ENCODE peak calls at places on chromosomes 13 and 19, in five cellular contexts. One of them, this sample, is unnamed.

GRCh38 chr19:28296506-28296905 is 916.4 kb downstream of the UQCRFS1 start:
- DNase-seq in ascending aorta: no peak
- DNase-seq in lower leg skin: no peak
- DNase-seq in left ventricle myocardium inferior: no peak
- DNase-seq in keratinocyte: no peak
- DNase-seq in this sample: no peak

GRCh38 chr13:38180670-38181069 is 169.0 kb upstream of the UFM1 start:
- DNase-seq in ascending aorta: no peak
- DNase-seq in keratinocyte: no peak
- DNase-seq in left ventricle myocardium inferior: no peak
- DNase-seq in lower leg skin: no peak
- DNase-seq in this sample: no peak

GRCh38 chr19:49515767-49516166 is 3.3 kb downstream of the FCGRT start:
- DNase-seq in keratinocyte: no peak
- DNase-seq in lower leg skin: no peak
- DNase-seq in left ventricle myocardium inferior: peak
- DNase-seq in ascending aorta: peak
- DNase-seq in this sample: no peak

GRCh38 chr19:542173-542866 is 1.5 kb upstream of the GZMM start:
- DNase-seq in ascending aorta: no peak
- DNase-seq in lower leg skin: no peak
- DNase-seq in keratinocyte: no peak
- DNase-seq in left ventricle myocardium inferior: no peak
- DNase-seq in this sample: no peak

GRCh38 chr19:48292798-48293197 is 22.9 kb downstream of the ZNF114 start:
- DNase-seq in left ventricle myocardium inferior: no peak
- DNase-seq in keratinocyte: peak
- DNase-seq in ascending aorta: no peak
- DNase-seq in lower leg skin: no peak
- DNase-seq in this sample: no peak

GRCh38 chr19:1408300-1409203 is 1.2 kb downstream of the DAZAP1 start:
- DNase-seq in left ventricle myocardium inferior: peak
- DNase-seq in ascending aorta: no peak
- DNase-seq in lower leg skin: no peak
- DNase-seq in keratinocyte: no peak
- DNase-seq in this sample: no peak

GRCh38 chr19:351976-352625 is 7.5 kb upstream of the MIER2 start:
- DNase-seq in ascending aorta: no peak
- DNase-seq in left ventricle myocardium inferior: no peak
- DNase-seq in lower leg skin: peak
- DNase-seq in keratinocyte: no peak
- DNase-seq in this sample: no peak

GRCh38 chr13:21672811-21673591 is 2.1 kb downstream of the FGF9 start:
- DNase-seq in keratinocyte: no peak
- DNase-seq in lower leg skin: no peak
- DNase-seq in left ventricle myocardium inferior: no peak
- DNase-seq in ascending aorta: no peak
- DNase-seq in this sample: no peak

GRCh38 chr13:107447591-107447990 is 767.7 kb downstream of the LIG4 start:
- DNase-seq in left ventricle myocardium inferior: no peak
- DNase-seq in keratinocyte: no peak
- DNase-seq in lower leg skin: no peak
- DNase-seq in ascending aorta: no peak
- DNase-seq in this sample: peak

GRCh38 chr13:113996081-113996911 is 22.4 kb upstream of the C13orf46 start:
- DNase-seq in lower leg skin: no peak
- DNase-seq in ascending aorta: no peak
- DNase-seq in keratinocyte: no peak
- DNase-seq in left ventricle myocardium inferior: no peak
- DNase-seq in this sample: no peak

GRCh38 chr13:22210134-22210930 is 539.5 kb downstream of the FGF9 start:
- DNase-seq in left ventricle myocardium inferior: no peak
- DNase-seq in lower leg skin: no peak
- DNase-seq in keratinocyte: no peak
- DNase-seq in ascending aorta: no peak
- DNase-seq in this sample: no peak

GRCh38 chr19:48845384-48845783 is 9.1 kb upstream of the HSD17B14 start:
- DNase-seq in ascending aorta: no peak
- DNase-seq in left ventricle myocardium inferior: no peak
- DNase-seq in lower leg skin: no peak
- DNase-seq in keratinocyte: no peak
- DNase-seq in this sample: no peak

GRCh38 chr19:6221220-6221877 is 58.4 kb downstream of the MLLT1 start:
- DNase-seq in keratinocyte: no peak
- DNase-seq in lower leg skin: peak
- DNase-seq in ascending aorta: no peak
- DNase-seq in left ventricle myocardium inferior: no peak
- DNase-seq in this sample: no peak

GRCh38 chr19:12936582-12936981 is 1.8 kb upstream of the CALR start:
- DNase-seq in lower leg skin: no peak
- DNase-seq in ascending aorta: no peak
- DNase-seq in left ventricle myocardium inferior: no peak
- DNase-seq in keratinocyte: no peak
- DNase-seq in this sample: no peak

GRCh38 chr19:18167975-18168645 is 5.5 kb upstream of the IFI30 start:
- DNase-seq in left ventricle myocardium inferior: peak
- DNase-seq in ascending aorta: no peak
- DNase-seq in lower leg skin: no peak
- DNase-seq in keratinocyte: no peak
- DNase-seq in this sample: no peak

GRCh38 chr19:35013820-35014754 is 14.0 kb downstream of the GRAMD1A start:
- DNase-seq in left ventricle myocardium inferior: no peak
- DNase-seq in ascending aorta: no peak
- DNase-seq in keratinocyte: no peak
- DNase-seq in lower leg skin: no peak
- DNase-seq in this sample: no peak

GRCh38 chr13:76991432-76991795 is 467 bp upstream of the CLN5 start:
- DNase-seq in ascending aorta: peak
- DNase-seq in left ventricle myocardium inferior: no peak
- DNase-seq in lower leg skin: peak
- DNase-seq in keratinocyte: no peak
- DNase-seq in this sample: no peak
- H3K4me3 ChIP-seq in ascending aorta: peak
- H3K4me3 ChIP-seq in left ventricle myocardium inferior: peak
- H3K4me3 ChIP-seq in lower leg skin: peak
- H3K4me3 ChIP-seq in keratinocyte: peak
- H3K4me3 ChIP-seq in this sample: peak

DNA sequence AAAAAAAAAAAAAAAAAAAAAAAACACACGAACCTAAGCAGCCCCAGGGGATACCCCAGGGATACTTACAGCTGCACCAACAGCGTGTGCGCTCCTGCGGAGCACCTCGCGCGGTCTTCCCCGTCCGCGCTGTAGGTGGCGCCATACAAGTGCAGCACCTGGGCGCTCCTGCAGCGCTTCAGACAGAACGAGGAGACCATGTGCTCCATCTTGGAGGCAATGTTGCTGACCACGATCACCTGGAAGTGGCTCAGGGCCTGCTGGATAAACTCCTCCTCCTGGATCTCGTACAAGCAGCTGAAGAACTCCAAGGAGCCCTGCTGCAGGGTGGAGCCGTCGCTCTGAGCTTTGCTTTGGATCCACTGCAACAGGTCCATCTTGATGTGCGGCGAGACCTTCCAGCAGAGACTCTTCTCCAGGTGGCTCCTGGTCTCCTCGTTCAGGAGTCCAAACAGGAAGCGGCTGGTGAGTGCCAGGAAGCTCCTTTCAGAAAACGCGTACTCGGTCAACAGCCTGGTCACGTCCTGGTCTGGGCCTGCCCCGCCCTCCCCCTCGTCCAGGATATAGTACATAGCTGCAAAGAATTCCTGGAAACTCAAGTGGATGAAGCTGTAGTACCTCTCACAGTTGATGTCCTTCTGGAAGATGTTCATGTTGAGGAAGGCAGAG is 14.5 kb downstream of the NLRP12 start:
- DNase-seq in ascending aorta: no peak
- DNase-seq in lower leg skin: no peak
- DNase-seq in keratinocyte: no peak
- DNase-seq in left ventricle myocardium inferior: no peak
- DNase-seq in this sample: no peak
- TF ChIP-seq CTCF in ascending aorta: no peak
- TF ChIP-seq CTCF in lower leg skin: no peak
- TF ChIP-seq CTCF in keratinocyte: no peak
- TF ChIP-seq CTCF in left ventricle myocardium inferior: peak
- TF ChIP-seq CTCF in this sample: peak

DNA sequence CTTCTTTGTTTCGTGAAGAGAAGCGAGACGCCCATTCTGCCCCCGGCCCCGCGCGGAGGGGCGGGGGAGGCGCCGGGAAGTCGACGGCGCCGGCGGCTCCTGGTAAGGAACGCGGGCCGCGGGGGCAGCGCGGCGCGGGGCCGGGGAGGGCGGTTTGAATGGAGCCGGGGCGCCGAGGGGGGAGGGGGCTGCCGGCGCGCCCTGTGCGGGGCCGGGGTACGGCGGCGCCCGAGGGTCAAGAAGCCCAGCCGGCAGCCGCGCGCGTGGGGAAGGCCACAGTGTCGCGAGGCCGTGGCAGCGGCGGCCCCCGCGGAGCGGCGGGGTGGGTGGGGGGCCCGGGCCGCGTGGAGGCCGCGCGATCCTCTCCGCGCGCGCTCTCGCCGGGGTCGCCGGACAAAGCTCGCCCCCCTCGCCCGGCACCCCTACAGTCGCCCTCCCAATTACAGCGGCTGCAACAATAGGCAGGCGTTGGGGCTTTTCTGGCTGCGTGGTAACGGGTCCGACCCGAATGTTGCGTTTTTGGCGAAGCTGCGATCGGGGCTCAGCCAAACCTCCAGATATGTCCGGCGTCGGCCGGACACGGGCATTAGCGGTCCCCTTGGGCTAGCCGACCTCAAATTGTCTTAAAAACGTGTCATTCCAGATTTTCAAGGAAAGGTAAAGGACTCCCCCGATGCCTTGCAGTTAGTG is 388 bp downstream of the SMARCA4 start:
- DNase-seq in lower leg skin: no peak
- DNase-seq in ascending aorta: no peak
- DNase-seq in left ventricle myocardium inferior: peak
- DNase-seq in keratinocyte: no peak
- DNase-seq in this sample: no peak
- H3K4me3 ChIP-seq in lower leg skin: peak
- H3K4me3 ChIP-seq in ascending aorta: peak
- H3K4me3 ChIP-seq in left ventricle myocardium inferior: peak
- H3K4me3 ChIP-seq in keratinocyte: peak
- H3K4me3 ChIP-seq in this sample: peak

GRCh38 chr19:32437096-32437495 is 31.5 kb downstream of the DPY19L3 start:
- DNase-seq in ascending aorta: no peak
- DNase-seq in lower leg skin: no peak
- DNase-seq in keratinocyte: no peak
- DNase-seq in left ventricle myocardium inferior: no peak
- DNase-seq in this sample: no peak

GRCh38 chr19:32442650-32443049 is 37.1 kb downstream of the DPY19L3 start:
- DNase-seq in ascending aorta: no peak
- DNase-seq in left ventricle myocardium inferior: no peak
- DNase-seq in lower leg skin: no peak
- DNase-seq in keratinocyte: no peak
- DNase-seq in this sample: no peak

GRCh38 chr19:32438751-32439150 is 33.2 kb downstream of the DPY19L3 start:
- DNase-seq in ascending aorta: no peak
- DNase-seq in left ventricle myocardium inferior: no peak
- DNase-seq in keratinocyte: no peak
- DNase-seq in lower leg skin: no peak
- DNase-seq in this sample: no peak

GRCh38 chr19:32436692-32437091 is 31.1 kb downstream of the DPY19L3 start:
- DNase-seq in keratinocyte: no peak
- DNase-seq in ascending aorta: no peak
- DNase-seq in lower leg skin: no peak
- DNase-seq in left ventricle myocardium inferior: no peak
- DNase-seq in this sample: no peak
- TF ChIP-seq CTCF in keratinocyte: no peak
- TF ChIP-seq CTCF in ascending aorta: no peak
- TF ChIP-seq CTCF in lower leg skin: no peak
- TF ChIP-seq CTCF in left ventricle myocardium inferior: no peak
- TF ChIP-seq CTCF in this sample: no peak

GRCh38 chr19:38977445-38978314 is 2.1 kb upstream of the FBXO17 start:
- DNase-seq in left ventricle myocardium inferior: no peak
- DNase-seq in ascending aorta: no peak
- DNase-seq in keratinocyte: no peak
- DNase-seq in lower leg skin: no peak
- DNase-seq in this sample: no peak

GRCh38 chr19:38975861-38976271 is 324 bp upstream of the FBXO17 start:
- DNase-seq in lower leg skin: no peak
- DNase-seq in left ventricle myocardium inferior: no peak
- DNase-seq in keratinocyte: no peak
- DNase-seq in ascending aorta: no peak
- DNase-seq in this sample: no peak

GRCh38 chr19:38974599-38975213 is 836 bp downstream of the FBXO17 start:
- DNase-seq in left ventricle myocardium inferior: no peak
- DNase-seq in lower leg skin: no peak
- DNase-seq in keratinocyte: no peak
- DNase-seq in ascending aorta: no peak
- DNase-seq in this sample: no peak

GRCh38 chr19:38978315-38978689 is 2.8 kb upstream of the FBXO17 start:
- DNase-seq in lower leg skin: no peak
- DNase-seq in left ventricle myocardium inferior: no peak
- DNase-seq in ascending aorta: no peak
- DNase-seq in keratinocyte: no peak
- DNase-seq in this sample: no peak

DNA sequence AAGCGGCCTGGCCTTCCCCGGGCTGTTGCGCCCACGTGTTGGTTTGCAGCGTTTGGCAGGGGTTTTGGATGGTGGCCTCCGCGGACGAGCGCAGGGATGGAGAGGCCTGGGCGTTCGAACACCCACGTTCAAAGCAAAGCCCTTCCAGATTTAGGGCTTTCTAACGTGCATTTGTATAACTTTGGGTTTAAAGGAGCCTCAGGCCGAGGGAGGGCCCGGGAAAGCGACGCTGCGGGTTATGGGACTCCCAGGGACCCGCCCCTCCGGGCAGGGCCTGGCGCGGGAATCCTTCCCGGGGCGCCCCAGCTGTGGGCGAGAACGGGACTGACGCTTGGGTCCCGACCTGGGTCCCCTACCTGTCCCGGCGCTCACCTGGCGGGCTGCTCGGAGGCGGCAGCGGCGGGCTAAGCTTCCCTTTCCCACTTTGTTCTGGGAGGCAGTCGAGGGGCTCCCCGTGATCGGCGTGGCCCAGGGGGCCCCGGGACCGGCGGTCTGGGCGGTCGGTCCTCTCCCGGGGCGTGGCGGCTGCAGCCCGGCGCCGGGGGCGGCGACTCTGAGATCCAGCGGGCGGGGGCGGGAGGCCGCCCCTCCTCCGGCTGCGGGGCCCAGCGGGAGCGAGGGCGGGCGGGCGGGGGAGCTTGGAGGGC is at the start of gene FBXO17:
- DNase-seq in keratinocyte: no peak
- DNase-seq in ascending aorta: no peak
- DNase-seq in left ventricle myocardium inferior: peak
- DNase-seq in lower leg skin: peak
- DNase-seq in this sample: no peak
- H3K4me3 ChIP-seq in keratinocyte: peak
- H3K4me3 ChIP-seq in ascending aorta: peak
- H3K4me3 ChIP-seq in left ventricle myocardium inferior: peak
- H3K4me3 ChIP-seq in lower leg skin: peak
- H3K4me3 ChIP-seq in this sample: peak

GRCh38 chr19:46404039-46404883 is 9.1 kb downstream of the CCDC8 start:
- DNase-seq in left ventricle myocardium inferior: peak
- DNase-seq in keratinocyte: no peak
- DNase-seq in ascending aorta: no peak
- DNase-seq in lower leg skin: no peak
- DNase-seq in this sample: no peak
- TF ChIP-seq CTCF in left ventricle myocardium inferior: peak
- TF ChIP-seq CTCF in keratinocyte: no peak
- TF ChIP-seq CTCF in ascending aorta: no peak
- TF ChIP-seq CTCF in lower leg skin: no peak
- TF ChIP-seq CTCF in this sample: peak

GRCh38 chr13:111243981-111244380 is 76.5 kb upstream of the TEX29 start:
- DNase-seq in left ventricle myocardium inferior: no peak
- DNase-seq in ascending aorta: no peak
- DNase-seq in lower leg skin: no peak
- DNase-seq in keratinocyte: no peak
- DNase-seq in this sample: no peak
- H3K4me3 ChIP-seq in left ventricle myocardium inferior: no peak
- H3K4me3 ChIP-seq in ascending aorta: no peak
- H3K4me3 ChIP-seq in lower leg skin: no peak
- H3K4me3 ChIP-seq in keratinocyte: no peak
- H3K4me3 ChIP-seq in this sample: no peak

This sample was measured in kidney epithelial cell.